ENCODE peak calls at places on chromosomes 16 and 17, in six cellular contexts. One of them, this sample, is unnamed.

GRCh38 chr16:47888142-47888541 is 267.7 kb downstream of the ABCC12 start:
- DNase-seq in GM12878: no peak
- DNase-seq in A549: peak; percentile 13
- DNase-seq in neural progenitor cell: peak; percentile 23
- DNase-seq in uterus: no peak
- DNase-seq in foreskin keratinocyte: no peak
- DNase-seq in this sample: peak; percentile 58

GRCh38 chr16:861446-861845 is 60.9 kb upstream of the GNG13 start:
- DNase-seq in A549: no peak
- DNase-seq in foreskin keratinocyte: no peak
- DNase-seq in GM12878: no peak
- DNase-seq in uterus: no peak
- DNase-seq in neural progenitor cell: no peak
- DNase-seq in this sample: no peak

GRCh38 chr16:52545157-52545543 is 1.8 kb downstream of the TOX3 start:
- DNase-seq in neural progenitor cell: peak; percentile 30
- DNase-seq in uterus: no peak
- DNase-seq in foreskin keratinocyte: no peak
- DNase-seq in GM12878: no peak
- DNase-seq in A549: no peak
- DNase-seq in this sample: no peak

GRCh38 chr17:4722678-4723240 is 8.5 kb upstream of the MED11 start:
- DNase-seq in foreskin keratinocyte: no peak
- DNase-seq in A549: no peak
- DNase-seq in neural progenitor cell: no peak
- DNase-seq in uterus: no peak
- DNase-seq in GM12878: no peak
- DNase-seq in this sample: no peak

GRCh38 chr17:57349533-57350227 is 93.4 kb downstream of the MSI2 start:
- DNase-seq in neural progenitor cell: no peak
- DNase-seq in foreskin keratinocyte: no peak
- DNase-seq in GM12878: no peak
- DNase-seq in uterus: no peak
- DNase-seq in A549: no peak
- DNase-seq in this sample: no peak

GRCh38 chr16:81142864-81143263 is 46.7 kb upstream of the GCSH start:
- DNase-seq in foreskin keratinocyte: no peak
- DNase-seq in neural progenitor cell: no peak
- DNase-seq in uterus: no peak
- DNase-seq in GM12878: no peak
- DNase-seq in A549: no peak
- DNase-seq in this sample: no peak

GRCh38 chr16:50303605-50304466 is 37.5 kb downstream of the ADCY7 start:
- DNase-seq in foreskin keratinocyte: no peak
- DNase-seq in GM12878: no peak
- DNase-seq in uterus: peak; percentile 12
- DNase-seq in neural progenitor cell: no peak
- DNase-seq in A549: no peak
- DNase-seq in this sample: no peak

GRCh38 chr17:3916013-3916696 is at the start of gene P2RX1:
- DNase-seq in GM12878: no peak
- DNase-seq in uterus: no peak
- DNase-seq in foreskin keratinocyte: no peak
- DNase-seq in A549: no peak
- DNase-seq in neural progenitor cell: no peak
- DNase-seq in this sample: no peak

GRCh38 chr16:66346221-66346620 is 20.3 kb upstream of the CDH5 start:
- DNase-seq in foreskin keratinocyte: no peak
- DNase-seq in A549: no peak
- DNase-seq in GM12878: no peak
- DNase-seq in neural progenitor cell: no peak
- DNase-seq in uterus: no peak
- DNase-seq in this sample: no peak

GRCh38 chr16:23863511-23864422 is 28.0 kb downstream of the PRKCB start:
- DNase-seq in uterus: no peak
- DNase-seq in neural progenitor cell: no peak
- DNase-seq in foreskin keratinocyte: no peak
- DNase-seq in A549: no peak
- DNase-seq in GM12878: no peak
- DNase-seq in this sample: no peak

GRCh38 chr17:40452074-40452787 is 9.0 kb downstream of the IGFBP4 start:
- DNase-seq in neural progenitor cell: no peak
- DNase-seq in GM12878: no peak
- DNase-seq in A549: no peak
- DNase-seq in uterus: peak; percentile 75
- DNase-seq in foreskin keratinocyte: no peak
- DNase-seq in this sample: no peak

GRCh38 chr17:30513346-30513745 is 36.1 kb downstream of the GOSR1 start:
- DNase-seq in uterus: no peak
- DNase-seq in neural progenitor cell: no peak
- DNase-seq in A549: no peak
- DNase-seq in foreskin keratinocyte: no peak
- DNase-seq in GM12878: no peak
- DNase-seq in this sample: no peak

GRCh38 chr17:36133629-36134259 is 30.1 kb downstream of the CCL4 start:
- DNase-seq in neural progenitor cell: no peak
- DNase-seq in GM12878: no peak
- DNase-seq in uterus: no peak
- DNase-seq in foreskin keratinocyte: no peak
- DNase-seq in A549: no peak
- DNase-seq in this sample: no peak

GRCh38 chr16:30984669-30985400 is at the start of gene HSD3B7:
- DNase-seq in A549: peak; percentile 95
- DNase-seq in foreskin keratinocyte: no peak
- DNase-seq in neural progenitor cell: peak; percentile 90
- DNase-seq in GM12878: no peak
- DNase-seq in uterus: peak; percentile 92
- DNase-seq in this sample: peak; percentile 93

GRCh38 chr17:81222906-81223757 is at the start of gene CEP131:
- DNase-seq in A549: peak; percentile 100
- DNase-seq in foreskin keratinocyte: peak; percentile 87
- DNase-seq in neural progenitor cell: peak; percentile 99
- DNase-seq in GM12878: peak; percentile 85
- DNase-seq in uterus: peak; percentile 99
- DNase-seq in this sample: peak; percentile 99
- TF ChIP-seq CTCF in A549: no peak
- TF ChIP-seq CTCF in foreskin keratinocyte: no peak
- TF ChIP-seq CTCF in neural progenitor cell: no peak
- TF ChIP-seq CTCF in GM12878: no peak
- TF ChIP-seq CTCF in uterus: no peak
- TF ChIP-seq CTCF in this sample: no peak

DNA sequence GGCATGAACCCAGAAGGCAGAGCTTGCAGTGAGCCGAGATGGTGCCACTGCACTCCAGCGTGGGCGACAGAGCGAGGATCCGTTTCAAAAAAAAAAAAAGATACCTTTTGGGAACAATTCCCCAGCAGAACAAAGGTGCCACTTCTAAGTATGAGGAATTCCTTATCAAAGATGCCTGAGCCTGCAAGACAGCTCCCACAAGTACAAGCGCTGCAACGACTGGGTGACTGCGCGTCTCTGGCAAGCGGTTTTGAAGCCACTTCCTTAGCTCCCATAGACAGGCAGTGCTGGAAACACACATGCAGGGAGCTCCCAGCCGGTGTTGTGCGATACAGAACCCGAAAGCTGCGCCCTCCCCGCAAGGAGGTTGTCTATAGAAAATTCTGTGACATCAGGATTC is 60.5 kb downstream of the ADCY9 start:
- DNase-seq in neural progenitor cell: no peak
- DNase-seq in uterus: no peak
- DNase-seq in GM12878: no peak
- DNase-seq in foreskin keratinocyte: no peak
- DNase-seq in A549: no peak
- DNase-seq in this sample: no peak
- H3K27ac ChIP-seq in neural progenitor cell: no peak overlapping the region
- H3K27ac ChIP-seq in uterus: no peak overlapping the region
- H3K27ac ChIP-seq in GM12878: no peak overlapping the region
- H3K27ac ChIP-seq in foreskin keratinocyte: no peak overlapping the region
- H3K27ac ChIP-seq in A549: no peak overlapping the region
- H3K27ac ChIP-seq in this sample: peak overlapping the region; percentile 96

GRCh38 chr16:86575754-86576557 is 2.4 kb upstream of the FOXL1 start:
- DNase-seq in foreskin keratinocyte: peak; percentile 82
- DNase-seq in GM12878: no peak
- DNase-seq in neural progenitor cell: peak; percentile 97
- DNase-seq in uterus: peak; percentile 47
- DNase-seq in A549: peak; percentile 67
- DNase-seq in this sample: peak; percentile 96
- TF ChIP-seq CTCF in foreskin keratinocyte: peak; percentile 81
- TF ChIP-seq CTCF in GM12878: no peak
- TF ChIP-seq CTCF in neural progenitor cell: peak; percentile 73
- TF ChIP-seq CTCF in uterus: peak; percentile 15
- TF ChIP-seq CTCF in A549: peak; percentile 46
- TF ChIP-seq CTCF in this sample: peak; percentile 88

DNA sequence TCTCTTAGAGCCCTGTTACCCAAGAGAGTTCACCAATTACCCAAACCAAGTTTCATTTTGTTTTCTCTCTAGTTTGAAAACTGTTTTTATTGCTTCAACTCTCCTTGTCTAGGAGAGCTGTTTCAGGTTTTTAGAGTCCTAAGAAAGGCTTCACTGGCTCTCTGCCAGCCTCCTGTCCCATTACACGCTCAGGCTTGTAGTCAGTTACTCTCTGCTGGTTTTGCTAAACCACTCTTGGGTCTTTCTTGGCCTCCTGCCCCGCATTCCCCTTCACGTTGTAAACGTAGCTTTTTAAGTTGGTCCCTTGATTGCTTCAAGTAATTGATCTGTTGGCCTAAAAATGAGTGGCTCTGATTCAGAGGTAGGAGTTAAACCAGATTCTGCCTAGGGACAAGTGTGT is 529.1 kb downstream of the MAF start:
- DNase-seq in GM12878: no peak
- DNase-seq in neural progenitor cell: no peak
- DNase-seq in A549: no peak
- DNase-seq in uterus: peak; percentile 55
- DNase-seq in foreskin keratinocyte: peak; percentile 49
- DNase-seq in this sample: peak; percentile 4
- H3K27ac ChIP-seq in GM12878: no peak overlapping the region
- H3K27ac ChIP-seq in neural progenitor cell: no peak overlapping the region
- H3K27ac ChIP-seq in A549: no peak overlapping the region
- H3K27ac ChIP-seq in uterus: no peak overlapping the region
- H3K27ac ChIP-seq in foreskin keratinocyte: no peak overlapping the region
- H3K27ac ChIP-seq in this sample: no peak overlapping the region

DNA sequence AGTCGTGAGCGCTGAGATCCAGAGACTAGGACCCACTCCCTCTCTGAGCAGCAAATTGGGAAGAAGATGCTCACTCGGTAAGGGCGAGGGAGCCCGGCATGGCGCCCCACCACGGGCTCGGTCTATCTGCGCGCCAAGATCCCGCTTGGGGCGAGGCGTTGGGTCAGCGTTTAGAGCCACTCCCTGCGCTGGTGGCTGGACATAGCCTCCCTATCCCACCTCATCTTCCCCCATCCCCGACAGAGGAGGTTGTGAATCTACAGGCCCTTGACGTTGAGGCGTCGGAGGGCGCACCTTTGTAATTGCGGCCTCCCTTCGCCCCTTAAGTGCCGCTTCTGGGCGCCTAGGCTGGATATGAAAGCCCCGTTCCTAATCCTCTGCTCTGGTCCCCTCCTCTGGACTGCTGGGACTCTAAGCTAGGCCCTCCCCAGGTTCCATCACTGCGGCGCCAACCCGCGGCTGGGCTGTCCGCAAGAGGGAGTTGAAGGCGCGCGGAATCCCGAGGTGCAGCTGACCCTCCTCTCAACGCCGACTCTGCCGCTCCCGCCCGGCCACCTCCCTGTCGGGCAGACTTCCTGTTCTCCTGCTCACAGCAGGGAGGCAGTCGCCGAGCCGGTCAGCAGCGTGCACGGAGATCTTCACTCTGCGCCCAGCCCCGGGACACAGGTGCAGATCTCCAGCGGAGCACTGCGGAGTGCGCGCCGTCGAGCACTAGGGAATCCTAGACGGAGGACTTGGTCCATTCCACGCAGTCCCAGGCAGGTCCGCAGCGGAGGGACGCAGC is 16.1 kb upstream of the HOXB9 start:
- DNase-seq in foreskin keratinocyte: no peak
- DNase-seq in A549: peak; percentile 55
- DNase-seq in neural progenitor cell: peak; percentile 48
- DNase-seq in uterus: no peak
- DNase-seq in GM12878: no peak
- DNase-seq in this sample: no peak
- TF ChIP-seq CTCF in foreskin keratinocyte: no peak
- TF ChIP-seq CTCF in A549: peak; percentile 24
- TF ChIP-seq CTCF in neural progenitor cell: no peak
- TF ChIP-seq CTCF in uterus: no peak
- TF ChIP-seq CTCF in GM12878: no peak
- TF ChIP-seq CTCF in this sample: no peak

DNA sequence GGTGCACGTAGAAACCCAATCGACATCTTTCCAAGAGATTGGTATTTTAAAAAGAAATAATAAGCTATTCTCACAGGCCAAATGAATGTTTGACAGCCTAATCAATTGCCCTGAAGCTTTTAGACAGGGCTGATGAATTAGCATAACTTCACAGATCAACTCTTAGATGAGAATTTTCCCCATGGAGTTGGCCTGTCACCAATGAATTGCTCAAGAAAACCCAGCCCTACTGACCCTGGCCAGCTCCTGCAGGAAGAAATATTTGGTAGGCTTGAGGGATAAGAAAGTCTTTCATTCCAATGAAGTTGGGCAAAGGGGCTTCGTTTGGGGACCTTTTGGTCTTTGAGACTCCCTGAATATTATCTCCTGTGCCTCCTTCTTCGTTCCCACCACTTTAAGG is 23.4 kb upstream of the SEC14L1 start:
- DNase-seq in GM12878: no peak
- DNase-seq in uterus: no peak
- DNase-seq in neural progenitor cell: no peak
- DNase-seq in foreskin keratinocyte: no peak
- DNase-seq in A549: no peak
- DNase-seq in this sample: no peak
- H3K27ac ChIP-seq in GM12878: no peak overlapping the region
- H3K27ac ChIP-seq in uterus: peak overlapping the region; percentile 97
- H3K27ac ChIP-seq in neural progenitor cell: no peak overlapping the region
- H3K27ac ChIP-seq in foreskin keratinocyte: no peak overlapping the region
- H3K27ac ChIP-seq in A549: no peak overlapping the region
- H3K27ac ChIP-seq in this sample: no peak overlapping the region

GRCh38 chr17:75271233-75271954 is 363 bp upstream of the MIF4GD start:
- DNase-seq in A549: peak; percentile 91
- DNase-seq in neural progenitor cell: peak; percentile 93
- DNase-seq in uterus: peak; percentile 81
- DNase-seq in GM12878: no peak
- DNase-seq in foreskin keratinocyte: no peak
- DNase-seq in this sample: peak; percentile 89
- TF ChIP-seq CTCF in A549: peak; percentile 92
- TF ChIP-seq CTCF in neural progenitor cell: peak; percentile 63
- TF ChIP-seq CTCF in uterus: peak; percentile 90
- TF ChIP-seq CTCF in GM12878: peak; percentile 79
- TF ChIP-seq CTCF in foreskin keratinocyte: peak; percentile 92
- TF ChIP-seq CTCF in this sample: peak; percentile 97

GRCh38 chr17:75482098-75482943 is 25.9 kb downstream of the TMEM94 start:
- DNase-seq in foreskin keratinocyte: no peak
- DNase-seq in neural progenitor cell: no peak
- DNase-seq in uterus: no peak
- DNase-seq in A549: no peak
- DNase-seq in GM12878: no peak
- DNase-seq in this sample: no peak
- H3K27ac ChIP-seq in foreskin keratinocyte: no peak overlapping the region
- H3K27ac ChIP-seq in neural progenitor cell: peak overlapping the region; percentile 77
- H3K27ac ChIP-seq in uterus: no peak overlapping the region
- H3K27ac ChIP-seq in A549: no peak overlapping the region
- H3K27ac ChIP-seq in GM12878: no peak overlapping the region
- H3K27ac ChIP-seq in this sample: peak overlapping the region; percentile 22

GRCh38 chr16:79334127-79334526 is 266.4 kb downstream of the MAF start:
- DNase-seq in A549: peak; percentile 4
- DNase-seq in foreskin keratinocyte: no peak
- DNase-seq in GM12878: no peak
- DNase-seq in uterus: no peak
- DNase-seq in neural progenitor cell: peak; percentile 59
- DNase-seq in this sample: no peak
- TF ChIP-seq CTCF in A549: peak; percentile 10
- TF ChIP-seq CTCF in foreskin keratinocyte: no peak
- TF ChIP-seq CTCF in GM12878: peak; percentile 44
- TF ChIP-seq CTCF in uterus: no peak
- TF ChIP-seq CTCF in neural progenitor cell: peak; percentile 75
- TF ChIP-seq CTCF in this sample: no peak